ENCODE peak calls at places on chromosomes 13 and 19, in four cellular contexts. One of them, this sample, is unnamed.

GRCh38 chr13:73421310-73421912 is 362.6 kb downstream of the KLF5 start:
- DNase-seq in IMR-90: peak
- DNase-seq in cardiac fibroblast: peak
- DNase-seq in AG04449: no peak
- DNase-seq in this sample: no peak

GRCh38 chr13:33799950-33800592 is 17.9 kb upstream of the RFC3 start:
- DNase-seq in IMR-90: peak
- DNase-seq in AG04449: peak
- DNase-seq in cardiac fibroblast: peak
- DNase-seq in this sample: no peak

GRCh38 chr19:51407631-51408131 is 9.8 kb downstream of the SIGLEC10 start:
- DNase-seq in AG04449: no peak
- DNase-seq in cardiac fibroblast: peak
- DNase-seq in IMR-90: peak
- DNase-seq in this sample: peak

GRCh38 chr19:44869728-44870470 is 21.2 kb upstream of the TOMM40 start:
- DNase-seq in IMR-90: peak
- DNase-seq in cardiac fibroblast: peak
- DNase-seq in AG04449: no peak
- DNase-seq in this sample: no peak

GRCh38 chr19:31332096-31332495 is 17.1 kb downstream of the TSHZ3 start:
- DNase-seq in AG04449: no peak
- DNase-seq in cardiac fibroblast: no peak
- DNase-seq in IMR-90: peak
- DNase-seq in this sample: no peak

GRCh38 chr13:110677731-110678545 is 28.0 kb downstream of the CARS2 start:
- DNase-seq in cardiac fibroblast: peak
- DNase-seq in IMR-90: peak
- DNase-seq in AG04449: no peak
- DNase-seq in this sample: no peak

GRCh38 chr19:28425431-28425931 is 787.5 kb downstream of the UQCRFS1 start:
- DNase-seq in cardiac fibroblast: peak
- DNase-seq in AG04449: no peak
- DNase-seq in IMR-90: no peak
- DNase-seq in this sample: no peak

GRCh38 chr13:31236211-31236786 is 36.5 kb downstream of the B3GLCT start:
- DNase-seq in IMR-90: peak
- DNase-seq in AG04449: peak
- DNase-seq in cardiac fibroblast: peak
- DNase-seq in this sample: no peak

GRCh38 chr13:92303428-92303827 is 905.0 kb downstream of the GPC5 start:
- DNase-seq in AG04449: no peak
- DNase-seq in cardiac fibroblast: peak
- DNase-seq in IMR-90: peak
- DNase-seq in this sample: no peak

GRCh38 chr13:104015646-104016396 is 949.6 kb upstream of the SLC10A2 start:
- DNase-seq in cardiac fibroblast: peak
- DNase-seq in IMR-90: peak
- DNase-seq in AG04449: no peak
- DNase-seq in this sample: no peak

GRCh38 chr19:49801966-49802661 is 11.0 kb downstream of the FUZ start:
- DNase-seq in IMR-90: peak
- DNase-seq in AG04449: no peak
- DNase-seq in cardiac fibroblast: peak
- DNase-seq in this sample: peak

GRCh38 chr13:33003458-33004019 is 12.7 kb upstream of the KL start:
- DNase-seq in AG04449: no peak
- DNase-seq in cardiac fibroblast: no peak
- DNase-seq in IMR-90: no peak
- DNase-seq in this sample: no peak

GRCh38 chr19:8305798-8306197 is 2.4 kb downstream of the CD320 start:
- DNase-seq in AG04449: no peak
- DNase-seq in IMR-90: no peak
- DNase-seq in cardiac fibroblast: no peak
- DNase-seq in this sample: peak

GRCh38 chr13:32125221-32125621 is 93.6 kb downstream of the FRY start:
- DNase-seq in cardiac fibroblast: peak
- DNase-seq in AG04449: no peak
- DNase-seq in IMR-90: peak
- DNase-seq in this sample: no peak

GRCh38 chr19:35168261-35168660 is 13.7 kb downstream of the FXYD5 start:
- DNase-seq in AG04449: no peak
- DNase-seq in cardiac fibroblast: no peak
- DNase-seq in IMR-90: no peak
- DNase-seq in this sample: no peak

GRCh38 chr19:12784394-12784870 is 6.9 kb upstream of the JUNB start:
- DNase-seq in IMR-90: peak
- DNase-seq in AG04449: no peak
- DNase-seq in cardiac fibroblast: no peak
- DNase-seq in this sample: no peak

GRCh38 chr19:7565332-7565731 is 29.8 kb downstream of the PNPLA6 start:
- DNase-seq in cardiac fibroblast: no peak
- DNase-seq in IMR-90: no peak
- DNase-seq in AG04449: no peak
- DNase-seq in this sample: no peak

GRCh38 chr13:27362064-27362751 is 62.2 kb upstream of the GTF3A start:
- DNase-seq in AG04449: no peak
- DNase-seq in cardiac fibroblast: peak
- DNase-seq in IMR-90: peak
- DNase-seq in this sample: peak

GRCh38 chr13:110759710-110760109 is 46.2 kb downstream of the ING1 start:
- DNase-seq in IMR-90: peak
- DNase-seq in cardiac fibroblast: peak
- DNase-seq in AG04449: no peak
- DNase-seq in this sample: no peak

GRCh38 chr19:52200044-52200443 is 10.2 kb downstream of the PPP2R1A start:
- DNase-seq in cardiac fibroblast: peak
- DNase-seq in AG04449: peak
- DNase-seq in IMR-90: peak
- DNase-seq in this sample: no peak

GRCh38 chr13:98738213-98738612 is 14.3 kb downstream of the SLC15A1 start:
- DNase-seq in cardiac fibroblast: no peak
- DNase-seq in IMR-90: no peak
- DNase-seq in AG04449: no peak
- DNase-seq in this sample: no peak

GRCh38 chr13:107170270-107170931 is 602.5 kb upstream of the ARGLU1 start:
- DNase-seq in IMR-90: no peak
- DNase-seq in cardiac fibroblast: no peak
- DNase-seq in AG04449: no peak
- DNase-seq in this sample: no peak

GRCh38 chr19:18541992-18542935 is 1.1 kb downstream of the FKBP8 start:
- DNase-seq in IMR-90: no peak
- DNase-seq in AG04449: no peak
- DNase-seq in cardiac fibroblast: peak
- DNase-seq in this sample: no peak

DNA sequence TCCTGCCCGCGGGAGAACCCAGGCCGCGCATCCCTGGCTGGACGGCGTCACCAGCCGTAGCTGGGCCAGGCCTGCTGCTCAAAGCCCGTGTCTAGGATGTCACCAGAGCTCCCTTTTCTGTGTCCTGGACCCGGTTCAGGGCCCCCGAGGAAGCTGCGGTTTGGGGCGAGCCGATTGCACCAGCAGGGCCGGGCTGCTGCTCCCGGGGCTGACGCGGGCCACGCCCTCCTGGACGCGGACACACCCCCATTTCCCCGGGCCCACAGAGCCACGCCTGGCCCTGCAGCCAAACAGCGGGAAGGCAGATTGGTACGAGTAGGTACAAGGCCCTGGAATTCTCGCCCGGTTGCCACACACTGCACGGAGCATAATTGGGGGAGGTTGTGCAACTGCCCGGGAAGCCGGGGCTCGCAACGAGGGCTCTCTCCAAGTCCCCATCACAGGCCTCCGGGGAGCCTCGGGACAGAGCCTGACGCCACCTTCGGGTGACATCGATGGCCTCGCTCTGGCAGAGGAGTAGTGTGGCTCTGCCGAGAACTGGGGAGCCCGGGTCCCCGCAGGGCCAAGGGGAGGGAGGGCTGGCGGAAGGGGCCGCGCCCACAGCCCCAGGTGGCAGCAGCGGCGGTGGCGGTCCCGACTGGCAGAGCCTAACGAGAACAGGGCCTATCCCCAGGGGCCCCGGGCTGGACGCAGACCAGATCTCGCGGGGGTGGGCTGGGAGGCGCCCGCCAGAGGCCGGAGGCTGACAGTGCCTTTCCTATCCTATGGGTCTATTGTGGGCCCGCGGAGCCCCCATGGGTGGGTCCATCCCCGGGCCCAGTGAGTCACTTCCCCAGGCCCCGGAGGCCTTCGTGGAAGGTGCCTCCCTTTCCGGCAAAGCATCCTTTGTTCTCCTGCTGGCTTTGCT is 23.5 kb downstream of the KCTD15 start:
- DNase-seq in cardiac fibroblast: peak
- DNase-seq in AG04449: no peak
- DNase-seq in IMR-90: peak
- DNase-seq in this sample: no peak
- H3K4me3 ChIP-seq in cardiac fibroblast: peak
- H3K4me3 ChIP-seq in AG04449: peak
- H3K4me3 ChIP-seq in IMR-90: no peak
- H3K4me3 ChIP-seq in this sample: no peak

DNA sequence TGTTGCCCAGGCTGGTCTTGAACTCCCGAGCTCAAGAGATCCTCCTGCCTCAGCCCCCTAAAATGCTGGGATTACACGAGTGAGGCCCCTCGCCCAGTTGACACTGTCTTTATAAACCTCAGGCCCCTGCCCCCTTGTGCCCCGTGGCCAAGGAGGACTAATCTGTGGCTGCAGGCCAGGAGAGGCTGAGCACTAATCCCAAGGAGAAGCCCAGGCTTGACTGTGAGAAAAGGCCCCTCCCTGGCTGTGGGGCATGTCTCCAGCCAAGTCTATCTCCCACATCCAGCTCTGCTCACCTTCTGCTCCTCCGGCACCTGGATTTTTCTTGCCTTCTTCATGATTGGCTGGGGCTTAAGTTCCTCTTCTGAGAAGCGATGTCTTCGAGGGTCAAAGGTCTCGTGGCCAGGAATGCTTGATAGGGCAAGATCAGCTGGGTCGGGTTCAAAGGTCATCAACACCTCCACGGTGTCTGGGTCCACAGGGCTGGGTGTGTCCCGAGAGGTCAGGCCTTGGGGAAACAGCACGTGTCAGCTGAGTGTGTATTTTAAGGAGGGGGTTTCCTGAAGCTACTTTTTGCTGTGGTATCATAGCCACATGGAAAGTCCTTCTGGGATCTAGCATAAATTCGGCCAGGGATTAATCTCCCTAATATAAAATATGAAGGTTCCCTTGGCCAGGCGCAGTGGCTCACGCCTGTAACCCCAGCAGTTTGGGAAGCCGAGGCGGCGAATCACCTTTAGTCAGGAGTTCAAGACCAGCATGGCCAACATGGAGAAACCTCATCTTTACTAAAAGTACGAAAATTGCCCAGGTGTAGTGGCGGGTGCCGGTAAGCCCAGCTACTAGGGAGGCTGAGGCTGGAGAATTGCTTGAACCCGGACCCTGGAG is 3.8 kb downstream of the DBP start:
- DNase-seq in AG04449: no peak
- DNase-seq in cardiac fibroblast: no peak
- DNase-seq in IMR-90: no peak
- DNase-seq in this sample: peak
- H3K4me3 ChIP-seq in AG04449: no peak
- H3K4me3 ChIP-seq in cardiac fibroblast: no peak
- H3K4me3 ChIP-seq in IMR-90: no peak
- H3K4me3 ChIP-seq in this sample: peak

GRCh38 chr19:48713041-48713863 is 6.3 kb downstream of the MAMSTR start:
- DNase-seq in IMR-90: peak
- DNase-seq in AG04449: no peak
- DNase-seq in cardiac fibroblast: peak
- DNase-seq in this sample: peak
- H3K4me3 ChIP-seq in IMR-90: peak
- H3K4me3 ChIP-seq in AG04449: peak
- H3K4me3 ChIP-seq in cardiac fibroblast: peak
- H3K4me3 ChIP-seq in this sample: peak

GRCh38 chr13:86725105-86725504 is 925.9 kb upstream of the SLITRK6 start:
- DNase-seq in AG04449: no peak
- DNase-seq in cardiac fibroblast: no peak
- DNase-seq in IMR-90: no peak
- DNase-seq in this sample: peak

GRCh38 chr13:86731987-86732386 is 932.8 kb upstream of the SLITRK6 start:
- DNase-seq in IMR-90: no peak
- DNase-seq in cardiac fibroblast: no peak
- DNase-seq in AG04449: no peak
- DNase-seq in this sample: no peak

GRCh38 chr13:86729206-86729605 is 930.0 kb upstream of the SLITRK6 start:
- DNase-seq in AG04449: no peak
- DNase-seq in IMR-90: no peak
- DNase-seq in cardiac fibroblast: no peak
- DNase-seq in this sample: no peak
- H3K4me3 ChIP-seq in AG04449: no peak
- H3K4me3 ChIP-seq in IMR-90: no peak
- H3K4me3 ChIP-seq in cardiac fibroblast: no peak
- H3K4me3 ChIP-seq in this sample: no peak

GRCh38 chr19:850979-851335 is 1.1 kb upstream of the ELANE start:
- DNase-seq in AG04449: no peak
- DNase-seq in IMR-90: no peak
- DNase-seq in cardiac fibroblast: no peak
- DNase-seq in this sample: no peak
- H3K4me3 ChIP-seq in AG04449: no peak
- H3K4me3 ChIP-seq in IMR-90: no peak
- H3K4me3 ChIP-seq in cardiac fibroblast: peak
- H3K4me3 ChIP-seq in this sample: no peak

DNA sequence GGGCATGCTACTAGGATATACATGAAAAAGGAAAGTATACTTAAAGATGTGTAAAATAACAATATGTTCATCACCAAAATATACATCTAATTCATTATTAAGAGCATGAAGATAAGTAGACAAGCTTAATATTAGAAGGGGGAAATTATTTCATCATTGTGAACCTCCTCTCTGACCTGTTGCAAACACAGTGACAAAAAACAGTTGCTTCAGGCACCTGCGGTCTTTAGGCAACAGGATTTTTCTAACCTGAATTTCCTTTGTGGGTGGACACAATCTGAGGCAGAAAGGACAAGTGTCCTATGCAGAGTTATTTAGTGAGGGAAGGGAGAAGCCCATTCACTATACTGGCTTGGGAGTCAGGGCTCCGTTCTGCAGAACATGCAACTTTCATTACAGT is 6.3 kb downstream of the FREM2 start:
- DNase-seq in IMR-90: no peak
- DNase-seq in AG04449: no peak
- DNase-seq in cardiac fibroblast: no peak
- DNase-seq in this sample: no peak
- H3K4me3 ChIP-seq in IMR-90: no peak
- H3K4me3 ChIP-seq in AG04449: no peak
- H3K4me3 ChIP-seq in cardiac fibroblast: no peak
- H3K4me3 ChIP-seq in this sample: no peak

DNA sequence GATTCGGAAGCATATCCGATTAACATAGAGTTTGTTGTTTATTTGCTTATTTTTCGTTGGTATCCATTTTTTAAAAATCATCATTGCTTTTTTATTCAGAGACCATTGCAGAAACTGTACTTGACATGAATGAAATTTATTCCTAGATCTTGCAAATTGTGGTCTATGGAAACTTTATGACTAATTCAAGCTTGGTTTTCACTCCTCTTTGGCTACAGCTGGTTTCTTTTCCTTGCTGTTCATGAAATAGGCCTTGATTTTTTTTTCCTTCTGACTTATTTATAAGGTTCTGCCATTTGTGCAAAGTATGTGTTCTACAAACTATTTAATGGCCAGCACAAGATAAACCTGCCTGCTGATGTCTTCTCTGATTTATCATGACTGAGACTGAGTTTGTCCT is 764.1 kb upstream of the SLITRK5 start:
- DNase-seq in IMR-90: peak
- DNase-seq in cardiac fibroblast: no peak
- DNase-seq in AG04449: no peak
- DNase-seq in this sample: no peak
- H3K4me3 ChIP-seq in IMR-90: no peak
- H3K4me3 ChIP-seq in cardiac fibroblast: no peak
- H3K4me3 ChIP-seq in AG04449: no peak
- H3K4me3 ChIP-seq in this sample: no peak